ENCODE peak calls at places on chromosomes 7 and 10, in four cellular contexts. G is HepG2, K is SK-N-SH, Y is GM12878. N is an unnamed sample.

GRCh38 chr10:102344067-102344466 is 51.4 kb upstream of the NFKB2 start:
- DNase-seq in K (no peak), Y (no peak), G (no peak), N (no peak)

GRCh38 chr10:8375137-8375536 is 320.6 kb downstream of the GATA3 start:
- DNase-seq in K (no peak), G (no peak), Y (no peak), N (no peak)

GRCh38 chr10:86188796-86189558 is 177.6 kb downstream of the GRID1 start:
- DNase-seq in G (no peak), Y (no peak), K (no peak), N (no peak)

GRCh38 chr10:4067552-4068254 is 282.7 kb upstream of the KLF6 start:
- DNase-seq in G (no peak), K (no peak), Y (no peak), N (no peak)

GRCh38 chr7:33091641-33092191 is 17.5 kb downstream of the RP9 start:
- DNase-seq in G (no peak), Y (no peak), K (no peak), N (no peak)

GRCh38 chr10:113138937-113139585 is 189.0 kb downstream of the TCF7L2 start:
- DNase-seq in G (no peak), Y (no peak), K (no peak), N (no peak)

GRCh38 chr10:49139866-49140195 is 6.0 kb upstream of the FAM170B start:
- DNase-seq in G (no peak), K (no peak), Y (no peak), N (no peak)

GRCh38 chr10:4947635-4948596 is 15.3 kb upstream of the AKR1C1 start:
- DNase-seq in G (peak), Y (no peak), K (no peak), N (no peak)

GRCh38 chr7:418636-419280 is 100.9 kb downstream of the PDGFA start:
- DNase-seq in K (peak), G (no peak), Y (no peak), N (no peak)

GRCh38 chr10:61847087-61847486 is 54.4 kb upstream of the ARID5B start:
- DNase-seq in G (no peak), Y (no peak), K (no peak), N (no peak)

GRCh38 chr7:129438839-129439640 is 4.8 kb downstream of the STRIP2 start:
- DNase-seq in Y (no peak), K (no peak), G (peak), N (peak)

GRCh38 chr7:29410981-29411380 is 152.7 kb upstream of the PRR15 start:
- DNase-seq in Y (no peak), K (no peak), G (no peak), N (no peak)

GRCh38 chr7:95700917-95701316 is 71.4 kb upstream of the DYNC1I1 start:
- DNase-seq in K (no peak), G (no peak), Y (no peak), N (no peak)

GRCh38 chr10:58577394-58577793 is 64.7 kb downstream of the BICC1 start:
- DNase-seq in Y (no peak), K (no peak), G (no peak), N (no peak)

GRCh38 chr7:127532151-127532550 is 53.2 kb downstream of the GCC1 start:
- DNase-seq in K (no peak), Y (no peak), G (no peak), N (peak)

GRCh38 chr7:127532736-127533135 is 52.7 kb downstream of the GCC1 start:
- DNase-seq in Y (no peak), G (no peak), K (no peak), N (no peak)

GRCh38 chr7:127535546-127536425 is 49.6 kb downstream of the GCC1 start:
- DNase-seq in Y (no peak), G (no peak), K (no peak), N (no peak)

GRCh38 chr7:127534636-127535035 is 50.8 kb downstream of the GCC1 start:
- DNase-seq in K (no peak), Y (no peak), G (no peak), N (no peak)

DNA sequence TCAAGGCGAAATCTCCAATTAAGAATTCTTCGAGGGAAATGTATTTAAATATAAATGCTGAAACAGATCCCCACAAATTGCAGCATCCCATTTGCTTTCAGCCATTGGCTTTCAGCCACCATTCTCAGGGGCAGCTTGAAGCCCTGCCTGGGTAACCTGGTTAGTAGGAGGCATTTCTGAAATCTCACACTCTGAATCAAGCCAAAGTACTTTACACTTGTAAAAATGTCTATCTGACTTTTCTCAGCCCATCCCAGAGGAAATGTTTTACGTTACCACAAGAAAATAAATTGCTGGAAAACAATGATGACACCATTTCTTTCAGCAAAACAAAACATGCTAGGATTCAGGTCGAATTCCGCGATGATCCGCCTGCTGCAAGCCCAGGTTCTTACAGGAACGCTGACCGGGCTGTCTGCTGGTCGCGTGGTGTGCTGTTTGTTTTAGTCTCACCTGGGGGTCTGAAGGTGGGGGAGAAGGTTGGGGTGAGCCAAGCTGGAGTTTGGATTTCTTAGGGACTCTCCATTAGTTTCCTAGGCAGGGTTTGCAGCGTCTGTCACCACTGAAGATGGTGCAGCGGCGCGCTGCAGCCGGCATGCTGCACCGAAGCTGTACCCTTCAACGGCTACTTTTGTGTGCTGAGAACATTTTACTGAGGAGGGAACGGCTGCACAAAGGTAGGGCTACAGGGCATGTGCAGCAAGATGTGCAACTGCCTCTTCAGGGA is 48.8 kb downstream of the GCC1 start:
- DNase-seq in K (peak), Y (no peak), G (no peak), N (no peak)
- TF ChIP-seq CHD2 in K (no peak), Y (no peak), G (no peak), N (no peak)

GRCh38 chr10:43292745-43293676 is 26.1 kb upstream of the RASGEF1A start:
- DNase-seq in K (peak), G (peak), Y (no peak), N (peak)
- TF ChIP-seq ZBTB33 in K (no peak), G (no peak), Y (no peak), N (no peak)

DNA sequence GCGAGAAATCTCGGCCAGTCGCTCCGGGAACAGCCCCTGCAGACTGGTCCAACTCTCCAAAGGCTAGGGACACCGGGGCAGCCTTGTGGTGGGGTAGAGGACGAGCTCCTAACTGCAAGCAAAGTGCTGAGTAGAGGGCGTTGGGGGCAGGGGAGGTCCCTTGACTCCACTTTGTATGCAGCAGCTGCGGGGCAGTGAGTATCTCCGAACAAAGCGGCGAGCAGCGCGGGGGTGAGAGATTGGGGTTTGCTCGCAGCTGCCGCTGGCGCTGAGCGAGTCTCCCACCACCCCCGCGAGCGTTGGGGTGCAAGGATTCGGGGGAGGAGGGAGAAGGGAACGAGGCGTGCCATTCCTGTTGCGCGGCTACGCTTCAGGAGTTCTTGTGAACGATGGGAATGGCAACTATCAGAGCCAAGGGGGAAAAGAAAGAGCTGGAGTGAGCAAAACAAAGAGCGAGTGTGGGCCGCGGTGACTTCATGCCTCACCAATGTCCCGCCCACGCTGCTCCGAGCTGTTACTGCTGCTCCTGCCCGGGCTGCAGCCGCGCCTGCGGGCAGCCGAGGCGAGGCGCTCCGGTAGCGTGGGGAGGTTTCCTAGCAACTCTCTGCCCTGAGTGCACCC is 414 bp upstream of the ITGB8 start:
- DNase-seq in K (peak), G (peak), Y (no peak), N (peak)
- TF ChIP-seq CHD2 in K (peak), G (no peak), Y (no peak), N (no peak)

GRCh38 chr10:124721295-124722052 is 22.7 kb downstream of the FAM53B start:
- DNase-seq in K (no peak), Y (no peak), G (no peak), N (no peak)
- TF ChIP-seq ZBTB33 in K (no peak), Y (no peak), G (no peak), N (no peak)

GRCh38 chr7:143495806-143496672 is 18.4 kb downstream of the TAS2R41 start:
- DNase-seq in K (no peak), G (no peak), Y (no peak), N (no peak)

GRCh38 chr7:143492799-143493568 is 15.3 kb downstream of the TAS2R41 start:
- DNase-seq in Y (no peak), G (no peak), K (no peak), N (no peak)

GRCh38 chr7:143492043-143492471 is 14.4 kb downstream of the TAS2R41 start:
- DNase-seq in G (no peak), Y (no peak), K (no peak), N (peak)

GRCh38 chr7:143493755-143494154 is 16.1 kb downstream of the TAS2R41 start:
- DNase-seq in K (no peak), Y (no peak), G (no peak), N (no peak)

GRCh38 chr7:143494622-143495021 is 16.9 kb downstream of the TAS2R41 start:
- DNase-seq in K (no peak), G (no peak), Y (no peak), N (no peak)
- TF ChIP-seq CHD2 in K (no peak), G (no peak), Y (no peak), N (no peak)

DNA sequence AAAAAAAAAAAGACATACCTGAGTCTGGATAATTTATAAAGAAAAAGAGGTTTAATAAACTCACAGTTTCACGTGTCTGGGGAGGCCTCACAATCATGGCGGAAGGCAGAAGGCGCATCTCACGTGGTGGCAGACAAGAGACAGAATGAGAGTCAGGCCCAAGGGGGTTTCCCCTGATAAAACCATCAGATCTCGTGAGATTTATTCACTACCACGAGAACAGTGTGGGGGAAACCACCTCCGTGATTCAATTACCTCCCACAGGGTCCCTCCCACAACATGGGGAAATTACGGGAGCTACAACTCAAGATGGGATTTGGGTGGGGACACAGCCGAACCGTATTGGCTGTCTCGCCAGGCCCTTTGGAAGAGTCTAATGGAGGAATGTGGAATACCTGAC is 9.0 kb upstream of the MAFK start:
- DNase-seq in G (no peak), K (no peak), Y (no peak), N (no peak)
- TF ChIP-seq ZBTB33 in G (no peak), K (no peak), Y (no peak), N (no peak)

GRCh38 chr10:131862548-131862947 is 38.3 kb upstream of the PPP2R2D start:
- DNase-seq in K (no peak), G (peak), Y (no peak), N (no peak)

GRCh38 chr10:131860806-131861440 is 39.9 kb upstream of the PPP2R2D start:
- DNase-seq in Y (no peak), G (no peak), K (no peak), N (no peak)

GRCh38 chr10:131868436-131868835 is 32.4 kb upstream of the PPP2R2D start:
- DNase-seq in K (no peak), Y (no peak), G (no peak), N (no peak)

GRCh38 chr10:131869344-131869743 is 31.5 kb upstream of the PPP2R2D start:
- DNase-seq in G (no peak), K (no peak), Y (no peak), N (no peak)

GRCh38 chr10:131865223-131865917 is 35.4 kb upstream of the PPP2R2D start:
- DNase-seq in K (no peak), Y (no peak), G (no peak), N (no peak)
- TF ChIP-seq CHD2 in K (no peak), Y (no peak), G (no peak), N (no peak)

GRCh38 chr7:82049442-82049841 is 279.6 kb upstream of the HGF start:
- DNase-seq in Y (peak), K (peak), G (no peak), N (no peak)
- TF ChIP-seq ZBTB33 in Y (no peak), K (no peak), G (no peak), N (no peak)

GRCh38 chr10:100882681-100883321 is 30.0 kb upstream of the SLF2 start:
- DNase-seq in G (no peak), K (no peak), Y (no peak), N (no peak)
- TF ChIP-seq CHD2 in G (no peak), K (no peak), Y (no peak), N (no peak)